ENCODE peak calls at places on chromosome 4, in eight cellular contexts. One of them, this sample, is unnamed.

GRCh38 chr4:997375-998071 is 4.3 kb upstream of the SLC26A1 start:
- DNase-seq in RWPE1: no peak
- DNase-seq in body of pancreas: no peak
- DNase-seq in SK-N-SH: peak
- DNase-seq in aorta: no peak
- DNase-seq in thyroid gland: no peak
- DNase-seq in neuronal stem cell: no peak
- DNase-seq in tibial artery: no peak
- DNase-seq in this sample: no peak

GRCh38 chr4:71833175-71833900 is 49.5 kb upstream of the GC start:
- DNase-seq in RWPE1: no peak
- DNase-seq in body of pancreas: no peak
- DNase-seq in SK-N-SH: no peak
- DNase-seq in aorta: no peak
- DNase-seq in thyroid gland: peak
- DNase-seq in neuronal stem cell: no peak
- DNase-seq in tibial artery: no peak
- DNase-seq in this sample: no peak

GRCh38 chr4:26362745-26363439 is 42.1 kb downstream of the RBPJ start:
- DNase-seq in RWPE1: no peak
- DNase-seq in body of pancreas: no peak
- DNase-seq in SK-N-SH: no peak
- DNase-seq in aorta: no peak
- DNase-seq in thyroid gland: no peak
- DNase-seq in neuronal stem cell: no peak
- DNase-seq in tibial artery: no peak
- DNase-seq in this sample: no peak

GRCh38 chr4:37999000-37999745 is 39.0 kb downstream of the PTTG2 start:
- DNase-seq in RWPE1: no peak
- DNase-seq in body of pancreas: no peak
- DNase-seq in SK-N-SH: no peak
- DNase-seq in aorta: no peak
- DNase-seq in thyroid gland: peak
- DNase-seq in neuronal stem cell: no peak
- DNase-seq in tibial artery: no peak
- DNase-seq in this sample: no peak

GRCh38 chr4:16707874-16708273 is 190.6 kb downstream of the LDB2 start:
- DNase-seq in RWPE1: no peak
- DNase-seq in body of pancreas: no peak
- DNase-seq in SK-N-SH: no peak
- DNase-seq in aorta: no peak
- DNase-seq in thyroid gland: no peak
- DNase-seq in neuronal stem cell: no peak
- DNase-seq in tibial artery: no peak
- DNase-seq in this sample: no peak

GRCh38 chr4:25970241-25970675 is 56.2 kb downstream of the SMIM20 start:
- DNase-seq in RWPE1: no peak
- DNase-seq in body of pancreas: peak
- DNase-seq in SK-N-SH: no peak
- DNase-seq in aorta: peak
- DNase-seq in thyroid gland: no peak
- DNase-seq in neuronal stem cell: no peak
- DNase-seq in tibial artery: peak
- DNase-seq in this sample: no peak

GRCh38 chr4:3871181-3871852 is 105.1 kb downstream of the ADRA2C start:
- DNase-seq in RWPE1: no peak
- DNase-seq in body of pancreas: peak
- DNase-seq in SK-N-SH: peak
- DNase-seq in aorta: no peak
- DNase-seq in thyroid gland: peak
- DNase-seq in neuronal stem cell: peak
- DNase-seq in tibial artery: peak
- DNase-seq in this sample: no peak

GRCh38 chr4:150010525-150011126 is 67.6 kb upstream of the DCLK2 start:
- DNase-seq in RWPE1: peak
- DNase-seq in body of pancreas: peak
- DNase-seq in SK-N-SH: peak
- DNase-seq in aorta: no peak
- DNase-seq in thyroid gland: peak
- DNase-seq in neuronal stem cell: peak
- DNase-seq in tibial artery: no peak
- DNase-seq in this sample: no peak

GRCh38 chr4:84126061-84126787 is 372.9 kb downstream of the NKX6-1 start:
- DNase-seq in RWPE1: no peak
- DNase-seq in body of pancreas: no peak
- DNase-seq in SK-N-SH: no peak
- DNase-seq in aorta: no peak
- DNase-seq in thyroid gland: no peak
- DNase-seq in neuronal stem cell: no peak
- DNase-seq in tibial artery: no peak
- DNase-seq in this sample: no peak

GRCh38 chr4:81426770-81427604 is 44.7 kb downstream of the RASGEF1B start:
- DNase-seq in RWPE1: peak
- DNase-seq in body of pancreas: no peak
- DNase-seq in SK-N-SH: no peak
- DNase-seq in aorta: no peak
- DNase-seq in thyroid gland: no peak
- DNase-seq in neuronal stem cell: peak
- DNase-seq in tibial artery: no peak
- DNase-seq in this sample: no peak

GRCh38 chr4:145937990-145938611 is 522 bp downstream of the ZNF827 start:
- DNase-seq in RWPE1: peak
- DNase-seq in body of pancreas: peak
- DNase-seq in SK-N-SH: peak
- DNase-seq in aorta: no peak
- DNase-seq in thyroid gland: peak
- DNase-seq in neuronal stem cell: peak
- DNase-seq in tibial artery: peak
- DNase-seq in this sample: no peak

GRCh38 chr4:7067147-7067522 is 729 bp downstream of the GRPEL1 start:
- DNase-seq in RWPE1: no peak
- DNase-seq in body of pancreas: no peak
- DNase-seq in SK-N-SH: no peak
- DNase-seq in aorta: peak
- DNase-seq in thyroid gland: peak
- DNase-seq in neuronal stem cell: no peak
- DNase-seq in tibial artery: peak
- DNase-seq in this sample: peak

GRCh38 chr4:53859305-53859704 is 205.1 kb downstream of the CHIC2 start:
- DNase-seq in RWPE1: no peak
- DNase-seq in body of pancreas: no peak
- DNase-seq in SK-N-SH: no peak
- DNase-seq in aorta: no peak
- DNase-seq in thyroid gland: no peak
- DNase-seq in neuronal stem cell: no peak
- DNase-seq in tibial artery: no peak
- DNase-seq in this sample: no peak

GRCh38 chr4:152257601-152258066 is 278.3 kb downstream of the FBXW7 start:
- DNase-seq in RWPE1: peak
- DNase-seq in body of pancreas: no peak
- DNase-seq in SK-N-SH: no peak
- DNase-seq in aorta: no peak
- DNase-seq in thyroid gland: no peak
- DNase-seq in neuronal stem cell: peak
- DNase-seq in tibial artery: no peak
- DNase-seq in this sample: no peak

GRCh38 chr4:13766722-13767495 is 139.4 kb upstream of the BOD1L1 start:
- DNase-seq in RWPE1: no peak
- DNase-seq in body of pancreas: no peak
- DNase-seq in SK-N-SH: no peak
- DNase-seq in aorta: no peak
- DNase-seq in thyroid gland: no peak
- DNase-seq in neuronal stem cell: no peak
- DNase-seq in tibial artery: no peak
- DNase-seq in this sample: no peak

GRCh38 chr4:65623509-65623908 is 46.8 kb downstream of the EPHA5 start:
- DNase-seq in RWPE1: peak
- DNase-seq in body of pancreas: no peak
- DNase-seq in SK-N-SH: no peak
- DNase-seq in aorta: no peak
- DNase-seq in thyroid gland: no peak
- DNase-seq in neuronal stem cell: no peak
- DNase-seq in tibial artery: no peak
- DNase-seq in this sample: no peak

GRCh38 chr4:112145820-112146813 is 863 bp downstream of the FAM241A start:
- DNase-seq in RWPE1: peak
- DNase-seq in body of pancreas: peak
- DNase-seq in SK-N-SH: peak
- DNase-seq in aorta: peak
- DNase-seq in thyroid gland: peak
- DNase-seq in neuronal stem cell: peak
- DNase-seq in tibial artery: peak
- DNase-seq in this sample: no peak

GRCh38 chr4:53855886-53856260 is 208.5 kb downstream of the CHIC2 start:
- DNase-seq in RWPE1: no peak
- DNase-seq in body of pancreas: no peak
- DNase-seq in SK-N-SH: no peak
- DNase-seq in aorta: no peak
- DNase-seq in thyroid gland: no peak
- DNase-seq in neuronal stem cell: no peak
- DNase-seq in tibial artery: no peak
- DNase-seq in this sample: no peak

GRCh38 chr4:8585186-8585585 is 5.0 kb downstream of the GPR78 start:
- DNase-seq in RWPE1: no peak
- DNase-seq in body of pancreas: no peak
- DNase-seq in SK-N-SH: no peak
- DNase-seq in aorta: no peak
- DNase-seq in thyroid gland: no peak
- DNase-seq in neuronal stem cell: no peak
- DNase-seq in tibial artery: peak
- DNase-seq in this sample: no peak

GRCh38 chr4:176377705-176378302 is 58.0 kb downstream of the SPCS3 start:
- DNase-seq in RWPE1: peak
- DNase-seq in body of pancreas: no peak
- DNase-seq in SK-N-SH: peak
- DNase-seq in aorta: no peak
- DNase-seq in thyroid gland: no peak
- DNase-seq in neuronal stem cell: no peak
- DNase-seq in tibial artery: no peak
- DNase-seq in this sample: no peak

GRCh38 chr4:180751009-180751408 is 1492.2 kb upstream of the TENM3 start:
- DNase-seq in RWPE1: peak
- DNase-seq in body of pancreas: no peak
- DNase-seq in SK-N-SH: no peak
- DNase-seq in aorta: no peak
- DNase-seq in thyroid gland: no peak
- DNase-seq in neuronal stem cell: no peak
- DNase-seq in tibial artery: no peak
- DNase-seq in this sample: no peak

GRCh38 chr4:176443117-176443516 is 123.4 kb downstream of the SPCS3 start:
- DNase-seq in RWPE1: peak
- DNase-seq in body of pancreas: no peak
- DNase-seq in SK-N-SH: no peak
- DNase-seq in aorta: no peak
- DNase-seq in thyroid gland: no peak
- DNase-seq in neuronal stem cell: no peak
- DNase-seq in tibial artery: no peak
- DNase-seq in this sample: no peak

GRCh38 chr4:25535701-25536473 is 119.8 kb upstream of the SLC34A2 start:
- DNase-seq in RWPE1: no peak
- DNase-seq in body of pancreas: no peak
- DNase-seq in SK-N-SH: no peak
- DNase-seq in aorta: no peak
- DNase-seq in thyroid gland: no peak
- DNase-seq in neuronal stem cell: no peak
- DNase-seq in tibial artery: no peak
- DNase-seq in this sample: no peak

GRCh38 chr4:118974758-118975157 is 86.1 kb downstream of the SYNPO2 start:
- DNase-seq in RWPE1: no peak
- DNase-seq in body of pancreas: no peak
- DNase-seq in SK-N-SH: no peak
- DNase-seq in aorta: no peak
- DNase-seq in thyroid gland: no peak
- DNase-seq in neuronal stem cell: no peak
- DNase-seq in tibial artery: no peak
- DNase-seq in this sample: no peak
- H3K27ac ChIP-seq in RWPE1: no peak
- H3K27ac ChIP-seq in body of pancreas: no peak
- H3K27ac ChIP-seq in SK-N-SH: peak
- H3K27ac ChIP-seq in aorta: peak
- H3K27ac ChIP-seq in thyroid gland: no peak
- H3K27ac ChIP-seq in neuronal stem cell: no peak
- H3K27ac ChIP-seq in tibial artery: peak
- H3K27ac ChIP-seq in this sample: no peak

GRCh38 chr4:168811793-168812651 is 198.0 kb downstream of the CBR4 start:
- DNase-seq in RWPE1: no peak
- DNase-seq in body of pancreas: no peak
- DNase-seq in SK-N-SH: no peak
- DNase-seq in aorta: no peak
- DNase-seq in thyroid gland: no peak
- DNase-seq in neuronal stem cell: no peak
- DNase-seq in tibial artery: no peak
- DNase-seq in this sample: no peak
- H3K27ac ChIP-seq in RWPE1: no peak
- H3K27ac ChIP-seq in body of pancreas: peak
- H3K27ac ChIP-seq in SK-N-SH: peak
- H3K27ac ChIP-seq in aorta: peak
- H3K27ac ChIP-seq in thyroid gland: peak
- H3K27ac ChIP-seq in neuronal stem cell: peak
- H3K27ac ChIP-seq in tibial artery: peak
- H3K27ac ChIP-seq in this sample: peak

GRCh38 chr4:31461425-31461824 is 741.3 kb downstream of the PCDH7 start:
- DNase-seq in RWPE1: peak
- DNase-seq in body of pancreas: no peak
- DNase-seq in SK-N-SH: no peak
- DNase-seq in aorta: no peak
- DNase-seq in thyroid gland: no peak
- DNase-seq in neuronal stem cell: no peak
- DNase-seq in tibial artery: no peak
- DNase-seq in this sample: no peak
- H3K27ac ChIP-seq in RWPE1: peak
- H3K27ac ChIP-seq in body of pancreas: no peak
- H3K27ac ChIP-seq in SK-N-SH: no peak
- H3K27ac ChIP-seq in aorta: no peak
- H3K27ac ChIP-seq in thyroid gland: no peak
- H3K27ac ChIP-seq in neuronal stem cell: no peak
- H3K27ac ChIP-seq in tibial artery: no peak
- H3K27ac ChIP-seq in this sample: no peak

GRCh38 chr4:128282516-128282915 is 5.1 kb downstream of the PGRMC2 start:
- DNase-seq in RWPE1: no peak
- DNase-seq in body of pancreas: no peak
- DNase-seq in SK-N-SH: no peak
- DNase-seq in aorta: no peak
- DNase-seq in thyroid gland: no peak
- DNase-seq in neuronal stem cell: no peak
- DNase-seq in tibial artery: no peak
- DNase-seq in this sample: no peak

GRCh38 chr4:128283071-128283470 is 4.5 kb downstream of the PGRMC2 start:
- DNase-seq in RWPE1: no peak
- DNase-seq in body of pancreas: no peak
- DNase-seq in SK-N-SH: no peak
- DNase-seq in aorta: no peak
- DNase-seq in thyroid gland: no peak
- DNase-seq in neuronal stem cell: no peak
- DNase-seq in tibial artery: no peak
- DNase-seq in this sample: no peak

GRCh38 chr4:128279624-128280225 is 7.9 kb downstream of the PGRMC2 start:
- DNase-seq in RWPE1: no peak
- DNase-seq in body of pancreas: no peak
- DNase-seq in SK-N-SH: no peak
- DNase-seq in aorta: no peak
- DNase-seq in thyroid gland: no peak
- DNase-seq in neuronal stem cell: no peak
- DNase-seq in tibial artery: no peak
- DNase-seq in this sample: no peak

GRCh38 chr4:128284317-128284716 is 3.3 kb downstream of the PGRMC2 start:
- DNase-seq in RWPE1: no peak
- DNase-seq in body of pancreas: peak
- DNase-seq in SK-N-SH: no peak
- DNase-seq in aorta: no peak
- DNase-seq in thyroid gland: no peak
- DNase-seq in neuronal stem cell: no peak
- DNase-seq in tibial artery: no peak
- DNase-seq in this sample: no peak

GRCh38 chr4:128281354-128281753 is 6.3 kb downstream of the PGRMC2 start:
- DNase-seq in RWPE1: no peak
- DNase-seq in body of pancreas: no peak
- DNase-seq in SK-N-SH: no peak
- DNase-seq in aorta: no peak
- DNase-seq in thyroid gland: no peak
- DNase-seq in neuronal stem cell: no peak
- DNase-seq in tibial artery: no peak
- DNase-seq in this sample: no peak
- H3K27ac ChIP-seq in RWPE1: no peak
- H3K27ac ChIP-seq in body of pancreas: no peak
- H3K27ac ChIP-seq in SK-N-SH: no peak
- H3K27ac ChIP-seq in aorta: no peak
- H3K27ac ChIP-seq in thyroid gland: no peak
- H3K27ac ChIP-seq in neuronal stem cell: no peak
- H3K27ac ChIP-seq in tibial artery: no peak
- H3K27ac ChIP-seq in this sample: no peak

This sample was measured in right atrium auricular region.